ENCODE peak calls at places on chromosomes 5 and 9, in seven cellular contexts. I, K, B, F, N, W and P are unnamed samples. For H3K27me3, the result is how much of the 10 kb centered on the place peaks cover.

GRCh38 chr5:154237946-154238345 is 47.4 kb downstream of the GALNT10 start:
- DNase-seq in W (no peak), B (no peak), I (peak), K (no peak), N (no peak), F (no peak), P (no peak)

GRCh38 chr5:20353481-20353880 is 365.5 kb upstream of the CDH18 start:
- DNase-seq in I (no peak), B (no peak), W (no peak), K (no peak), N (no peak), F (no peak), P (no peak)

GRCh38 chr5:94618029-94618492 is 343 bp downstream of the KIAA0825 start:
- DNase-seq in W (peak), I (no peak), F (peak), K (peak), B (no peak), N (peak), P (no peak)

GRCh38 chr5:72347801-72348305 is 27.7 kb downstream of the PTCD2 start:
- DNase-seq in F (no peak), W (no peak), N (peak), K (no peak), I (no peak), B (no peak), P (no peak)

GRCh38 chr5:83007755-83008154 is 69.4 kb downstream of the TMEM167A start:
- DNase-seq in N (no peak), W (no peak), I (no peak), F (no peak), B (no peak), K (no peak), P (no peak)

GRCh38 chr5:175718401-175719108 is 60.7 kb downstream of the HRH2 start:
- DNase-seq in W (no peak), B (peak), K (peak), I (no peak), F (no peak), N (peak), P (no peak)

GRCh38 chr5:146041180-146041789 is 64.1 kb downstream of the PLAC8L1 start:
- DNase-seq in W (no peak), N (no peak), K (no peak), B (no peak), F (no peak), I (no peak), P (no peak)

GRCh38 chr9:120351106-120351505 is 228.9 kb downstream of the CDK5RAP2 start:
- DNase-seq in W (no peak), I (no peak), B (no peak), N (no peak), F (no peak), K (no peak), P (no peak)

GRCh38 chr5:126988021-126988569 is 42.3 kb downstream of the MARCHF3 start:
- DNase-seq in N (no peak), F (no peak), K (no peak), W (no peak), I (peak), B (peak), P (no peak)

GRCh38 chr5:119269061-119269579 is 86.7 kb upstream of the TNFAIP8 start:
- DNase-seq in B (peak), N (peak), F (peak), K (peak), W (no peak), I (no peak), P (no peak)

GRCh38 chr9:133063500-133064231 is 1.9 kb downstream of the CEL start:
- DNase-seq in B (no peak), F (no peak), N (no peak), W (no peak), K (no peak), I (no peak), P (no peak)

GRCh38 chr5:167837127-167837526 is 454.3 kb upstream of the WWC1 start:
- DNase-seq in I (no peak), F (no peak), N (no peak), B (no peak), W (no peak), K (no peak), P (no peak)

GRCh38 chr9:33466565-33467495 is 6.9 kb downstream of the NOL6 start:
- DNase-seq in K (peak), W (peak), I (no peak), F (peak), B (peak), N (no peak), P (no peak)

GRCh38 chr9:8863886-8864881 is 1064.6 kb upstream of the DMAC1 start:
- DNase-seq in N (no peak), F (no peak), K (no peak), B (no peak), I (no peak), W (no peak), P (no peak)

GRCh38 chr9:128361296-128361980 is 9.7 kb upstream of the URM1 start:
- DNase-seq in F (no peak), B (no peak), W (no peak), N (no peak), I (no peak), K (no peak), P (no peak)

GRCh38 chr5:119522841-119523240 is 70.5 kb downstream of the HSD17B4 start:
- DNase-seq in W (no peak), F (no peak), N (no peak), B (no peak), I (no peak), K (no peak), P (no peak)

GRCh38 chr9:129275626-129276247 is 97.7 kb upstream of the IER5L start:
- DNase-seq in F (no peak), K (peak), I (no peak), N (no peak), W (no peak), B (no peak), P (no peak)

GRCh38 chr9:133513214-133514088 is 11.3 kb downstream of the MYMK start:
- DNase-seq in K (no peak), N (no peak), F (no peak), I (no peak), B (no peak), W (no peak), P (no peak)

GRCh38 chr9:85246566-85246965 is 495.2 kb downstream of the AGTPBP1 start:
- DNase-seq in K (no peak), I (no peak), B (no peak), F (no peak), W (no peak), N (no peak), P (no peak)

DNA sequence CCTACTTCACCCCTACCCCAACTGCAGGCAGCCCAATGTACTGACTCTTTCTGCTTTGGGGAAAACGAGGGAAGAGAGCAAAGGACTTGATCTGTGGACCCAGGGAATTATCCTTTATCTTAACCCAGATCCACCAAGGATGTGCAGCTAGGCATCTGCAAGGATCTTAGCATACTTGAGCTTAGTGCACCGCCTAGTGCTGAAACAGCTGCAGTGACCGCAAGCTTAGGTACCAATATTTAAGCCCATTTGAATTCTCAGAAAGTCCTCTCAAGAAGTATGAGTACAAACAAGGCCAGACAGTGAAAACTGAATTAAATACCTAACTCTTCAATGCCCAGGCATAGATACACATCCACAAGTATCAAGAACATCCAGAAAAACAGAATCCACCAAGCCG is 576.7 kb upstream of the ADAMTS16 start:
- DNase-seq in B (no peak), I (no peak), F (no peak), W (no peak), N (no peak), K (no peak), P (no peak)
- H3K27me3 ChIP-seq in B (under half), I (under half), F (under half), W (under half), N (under half), K (under half), P (under half)

GRCh38 chr5:124111886-124112285 is 599.9 kb downstream of the CSNK1G3 start:
- DNase-seq in N (no peak), B (no peak), K (no peak), W (no peak), F (no peak), I (no peak), P (no peak)

GRCh38 chr5:124114911-124115310 is 602.9 kb downstream of the CSNK1G3 start:
- DNase-seq in W (no peak), I (no peak), K (no peak), N (no peak), B (no peak), F (no peak), P (no peak)
- H3K27me3 ChIP-seq in W (under half), I (under half), K (under half), N (under half), B (under half), F (under half), P (under half)

DNA sequence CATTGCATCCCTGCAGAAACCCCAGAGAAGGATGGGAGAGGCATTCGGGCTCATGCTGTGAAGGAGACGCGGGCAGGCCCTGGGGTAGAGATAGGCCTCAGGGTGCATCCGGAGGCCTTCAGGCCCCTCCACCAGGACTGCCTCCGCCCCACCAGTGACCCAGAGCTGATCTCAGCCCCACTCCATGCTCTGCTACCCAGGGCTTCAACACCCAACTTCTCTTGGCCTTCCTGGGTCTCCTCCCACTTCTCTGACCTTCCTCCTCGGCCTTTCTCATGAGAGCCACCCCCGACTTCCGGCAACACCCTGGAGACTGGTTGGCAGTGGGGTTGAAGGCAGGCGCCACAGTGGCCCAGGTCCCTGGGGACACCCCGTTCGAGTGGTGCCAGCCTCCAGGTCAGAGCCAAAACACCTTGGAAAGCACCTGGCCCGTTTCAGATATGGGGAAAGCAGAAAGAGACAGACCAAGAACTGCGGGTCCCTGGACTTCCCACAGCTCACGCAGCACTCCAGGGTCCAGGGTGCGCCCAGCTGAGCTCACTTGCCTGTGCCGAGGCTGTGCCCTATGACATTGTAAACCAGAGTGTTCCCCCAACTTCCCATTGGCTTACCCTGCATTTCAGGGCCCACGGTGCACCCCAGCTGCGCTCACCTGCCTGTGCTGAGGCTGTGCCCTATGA is 65.1 kb upstream of the OLFM1 start:
- DNase-seq in F (no peak), W (no peak), I (no peak), B (no peak), K (no peak), N (no peak), P (no peak)
- H3K27me3 ChIP-seq in F (under half), W (under half), I (under half), B (under half), K (under half), N (under half), P (under half)

DNA sequence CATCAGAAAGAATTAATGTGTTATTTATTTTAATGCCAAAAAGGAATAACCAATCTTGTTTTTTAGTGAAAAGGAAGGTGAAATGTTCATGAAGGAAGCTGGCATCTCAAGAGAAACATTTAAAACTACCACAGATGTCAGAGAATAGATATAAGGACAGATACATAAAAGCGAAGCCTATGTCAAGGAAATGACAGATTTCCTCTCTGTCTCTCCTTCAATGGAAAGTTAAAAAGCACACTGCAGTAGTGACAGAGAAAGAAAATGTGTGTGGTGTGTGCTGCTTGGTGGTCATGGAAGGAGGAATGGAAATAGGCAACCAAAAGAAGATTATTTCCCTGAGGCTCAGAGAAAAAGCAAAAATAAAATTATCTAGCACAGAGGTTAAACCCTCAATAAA is 9.2 kb downstream of the WNT8A start:
- DNase-seq in F (no peak), I (no peak), N (no peak), W (no peak), K (no peak), B (no peak), P (no peak)
- H3K27me3 ChIP-seq in F (under half), I (under half), N (under half), W (under half), K (under half), B (under half), P (under half)

DNA sequence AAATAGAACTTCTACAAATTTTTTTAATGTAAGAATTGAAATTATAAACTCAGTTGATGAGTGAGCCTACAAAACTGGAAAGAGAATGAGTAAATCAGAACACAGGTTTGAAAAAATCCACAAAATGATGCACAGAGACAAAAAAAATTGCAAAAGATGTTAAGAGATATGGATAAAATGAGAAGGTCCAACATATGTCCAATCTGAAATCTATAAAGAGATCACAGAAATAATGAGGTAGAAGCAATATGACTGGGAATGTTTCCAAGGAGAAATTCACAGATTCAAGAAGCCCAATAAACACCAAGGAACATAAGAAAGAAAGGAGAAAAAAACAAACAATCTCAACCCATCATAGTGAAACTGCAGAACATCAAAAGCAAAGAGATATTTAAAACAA is 288.4 kb upstream of the SLC30A5 start:
- DNase-seq in N (no peak), W (no peak), K (no peak), I (no peak), B (no peak), F (no peak), P (no peak)
- H3K27me3 ChIP-seq in N (under half), W (under half), K (under half), I (under half), B (under half), F (under half), P (under half)